ENCODE peak calls at places on chromosome 11, in six cellular contexts. N, Z, L, E, Y and I are unnamed samples.
A peak's percentile ranks its signal among the peaks of the same experiment; 100 is the strongest.

GRCh38 chr11:14500181-14500651 is 605 bp upstream of the COPB1 start:
- DNase-seq in N (peak; percentile 60), Z (no peak), L (peak; percentile 66), E (no peak), Y (peak; percentile 36), I (peak; percentile 21)

GRCh38 chr11:133172349-133172748 is 360.0 kb downstream of the OPCML start:
- DNase-seq in N (no peak), Z (no peak), L (no peak), E (no peak), Y (no peak), I (no peak)

GRCh38 chr11:61378713-61379313 is 13.6 kb upstream of the TMEM216 start:
- DNase-seq in N (no peak), Z (no peak), L (no peak), E (no peak), Y (peak; percentile 43), I (no peak)

GRCh38 chr11:17611503-17612220 is 64.6 kb downstream of the OTOG start:
- DNase-seq in N (no peak), Z (no peak), L (no peak), E (no peak), Y (no peak), I (no peak)

GRCh38 chr11:6431861-6432260 is 8.9 kb downstream of the HPX start:
- DNase-seq in N (no peak), Z (no peak), L (no peak), E (no peak), Y (no peak), I (no peak)

GRCh38 chr11:29231991-29232390 is 784.8 kb downstream of the KCNA4 start:
- DNase-seq in N (no peak), Z (no peak), L (no peak), E (no peak), Y (no peak), I (no peak)

GRCh38 chr11:512895-513595 is 6.0 kb upstream of the RNH1 start:
- DNase-seq in N (no peak), Z (no peak), L (no peak), E (no peak), Y (peak; percentile 13), I (no peak)

GRCh38 chr11:73085189-73085875 is 56.8 kb downstream of the FCHSD2 start:
- DNase-seq in N (no peak), Z (no peak), L (no peak), E (no peak), Y (no peak), I (no peak)

GRCh38 chr11:104956528-104956927 is 11.8 kb downstream of the CASP4 start:
- DNase-seq in N (no peak), Z (no peak), L (peak; percentile 52), E (no peak), Y (no peak), I (no peak)

GRCh38 chr11:69644962-69645675 is 4.2 kb downstream of the CCND1 start:
- DNase-seq in N (peak; percentile 66), Z (no peak), L (no peak), E (no peak), Y (no peak), I (no peak)

GRCh38 chr11:64667154-64667745 is 55.7 kb downstream of the NRXN2 start:
- DNase-seq in N (peak; percentile 54), Z (no peak), L (no peak), E (no peak), Y (no peak), I (no peak)

GRCh38 chr11:27429740-27430451 is 42.7 kb downstream of the LGR4 start:
- DNase-seq in N (no peak), Z (no peak), L (no peak), E (no peak), Y (no peak), I (no peak)

GRCh38 chr11:83152245-83152644 is 4.7 kb upstream of the PCF11 start:
- DNase-seq in N (no peak), Z (no peak), L (no peak), E (no peak), Y (no peak), I (no peak)

GRCh38 chr11:72081184-72081644 is 564 bp downstream of the LRRC51 start:
- DNase-seq in N (no peak), Z (no peak), L (peak; percentile 33), E (no peak), Y (no peak), I (no peak)

GRCh38 chr11:134365011-134365925 is 33.5 kb downstream of the GLB1L2 start:
- DNase-seq in N (no peak), Z (no peak), L (no peak), E (peak; percentile 40), Y (peak; percentile 11), I (no peak)

GRCh38 chr11:16941935-16942334 is 72.3 kb downstream of the PLEKHA7 start:
- DNase-seq in N (no peak), Z (no peak), L (no peak), E (no peak), Y (no peak), I (no peak)

GRCh38 chr11:36295926-36296325 is at the start of gene PRR5L:
- DNase-seq in N (no peak), Z (no peak), L (no peak), E (no peak), Y (no peak), I (no peak)

DNA sequence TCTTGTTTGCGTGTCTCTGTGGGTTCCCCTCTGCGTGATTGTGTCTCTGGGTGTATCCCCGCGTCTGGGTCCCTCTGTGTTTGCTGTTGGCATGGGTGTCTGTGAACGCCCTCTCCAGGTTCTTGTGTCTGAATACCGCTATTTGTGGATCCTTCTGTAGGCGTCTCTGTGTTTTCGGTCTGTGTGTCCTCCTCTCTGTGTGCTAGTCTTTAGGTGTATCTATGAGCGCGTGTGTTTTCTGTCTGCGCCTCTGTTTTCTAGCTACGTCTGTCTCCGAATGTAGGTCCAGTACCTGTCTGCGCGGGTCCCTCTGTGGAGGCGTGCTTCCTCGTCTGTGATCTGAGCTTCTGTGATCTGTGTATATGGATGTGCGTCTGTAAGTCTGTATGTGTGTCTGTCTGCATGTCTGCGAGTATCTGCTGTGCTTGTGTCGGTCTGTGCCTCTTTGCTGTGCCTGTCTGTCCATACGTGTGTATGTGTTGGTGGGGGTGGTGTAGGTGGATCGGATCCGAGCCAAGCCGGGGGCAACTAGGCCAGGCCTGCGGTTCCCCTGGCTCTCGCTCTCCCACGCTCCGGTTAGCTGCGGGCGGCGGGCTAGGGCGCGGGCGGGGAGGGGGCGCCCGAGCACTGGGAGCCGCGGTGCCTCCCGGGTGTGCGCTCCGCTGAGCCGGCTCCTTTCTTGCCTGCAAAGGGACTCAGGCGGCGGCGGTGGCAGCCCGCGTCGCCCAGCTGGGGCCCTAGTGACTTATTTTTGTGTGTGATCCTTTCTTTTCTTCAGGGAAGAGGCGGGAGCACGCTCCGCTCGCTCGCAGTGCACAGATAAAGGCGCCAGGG is 105.3 kb upstream of the E2F8 start:
- DNase-seq in N (peak; percentile 75), Z (peak; percentile 21), L (peak; percentile 47), E (no peak), Y (peak; percentile 43), I (no peak)
- TF ChIP-seq CTCF in N (no peak), Z (no peak), L (no peak), E (no peak), Y (peak; percentile 1), I (no peak)

DNA sequence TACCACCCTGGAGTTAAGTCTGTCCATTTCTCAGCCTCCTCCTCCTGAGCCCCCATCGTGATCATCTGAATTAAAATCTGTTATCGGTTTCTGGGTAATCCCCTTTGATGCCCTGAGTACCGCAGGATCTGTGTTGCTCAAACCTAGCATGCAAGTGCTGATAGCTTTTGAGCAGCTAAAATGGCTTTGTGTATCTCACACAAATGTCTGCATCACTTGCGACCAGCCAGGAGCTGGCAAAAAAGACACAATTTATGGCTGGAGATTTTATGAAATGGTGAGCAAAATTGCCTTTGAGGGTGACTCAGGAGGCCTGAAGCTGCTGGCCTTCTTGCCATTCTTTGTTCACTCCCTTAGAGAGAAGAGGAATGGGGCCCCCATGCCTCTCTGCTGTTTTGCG is 236.5 kb downstream of the NTM start:
- DNase-seq in N (no peak), Z (no peak), L (no peak), E (no peak), Y (no peak), I (no peak)
- H3K27ac ChIP-seq in N (no peak overlapping the region), Z (no peak overlapping the region), L (no peak overlapping the region), E (no peak overlapping the region), Y (no peak overlapping the region), I (no peak overlapping the region)

DNA sequence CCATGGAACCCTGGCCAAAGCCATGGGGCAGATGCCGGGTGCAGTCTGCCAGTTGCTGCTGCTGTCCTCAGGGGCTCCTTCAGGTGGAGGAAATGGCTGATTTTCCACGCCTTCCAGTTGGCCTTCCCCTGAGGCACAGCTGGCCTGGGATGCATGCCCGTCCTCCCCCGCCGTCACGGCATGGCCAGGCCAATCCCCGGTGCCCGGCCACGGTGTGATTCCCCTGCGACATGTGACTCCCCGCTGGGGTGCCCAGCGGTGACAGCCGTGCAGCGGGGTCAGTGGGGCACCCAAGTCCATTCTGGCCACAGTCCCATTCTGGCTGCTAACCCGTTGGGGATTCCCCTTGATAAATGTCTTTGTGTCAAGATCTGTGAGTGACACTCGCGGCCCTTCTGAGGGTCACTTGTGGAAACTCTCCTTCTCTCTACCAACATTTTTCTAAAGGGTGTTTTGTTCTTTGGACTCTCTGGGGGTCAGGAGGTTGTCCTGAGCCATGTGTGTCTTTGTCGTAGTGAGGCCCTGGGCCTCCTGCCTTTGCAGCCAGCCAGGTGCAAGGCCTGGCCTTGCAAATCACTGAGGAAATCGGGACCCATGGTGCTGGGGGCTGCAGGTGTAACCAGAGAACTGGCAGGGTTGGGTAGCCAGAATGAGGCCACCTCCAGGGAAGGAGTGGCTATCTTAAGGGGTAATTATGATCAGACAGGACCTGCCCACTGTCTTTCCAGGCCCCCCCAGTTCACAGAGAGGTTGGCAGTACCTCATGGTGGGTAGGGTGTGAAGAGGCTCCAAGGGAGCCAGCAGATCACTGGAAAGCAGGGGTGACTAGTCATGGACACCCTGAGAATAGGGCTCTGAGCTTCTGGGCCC is 37.1 kb downstream of the KCNQ1OT1 start:
- DNase-seq in N (peak; percentile 25), Z (no peak), L (no peak), E (peak; percentile 42), Y (no peak), I (no peak)
- H3K9me3 ChIP-seq in N (peaks cover 40% of the 10 kb centered on the region), Z (peaks cover 32% of the 10 kb centered on the region), L (peaks cover 4% of the 10 kb centered on the region), E (peaks cover 23% of the 10 kb centered on the region), Y (no peaks in the 10 kb centered on the region), I (peaks cover 4% of the 10 kb centered on the region)

GRCh38 chr11:62400281-62400680 is 18.6 kb upstream of the SCGB1A1 start:
- DNase-seq in N (no peak), Z (no peak), L (no peak), E (peak; percentile 25), Y (no peak), I (no peak)
- TF ChIP-seq CTCF in N (no peak), Z (no peak), L (no peak), E (no peak), Y (no peak), I (no peak)

GRCh38 chr11:67167086-67167485 is 48.0 kb downstream of the KDM2A start:
- DNase-seq in N (no peak), Z (no peak), L (no peak), E (no peak), Y (no peak), I (no peak)
- H3K27ac ChIP-seq in N (no peak overlapping the region), Z (no peak overlapping the region), L (no peak overlapping the region), E (peak overlapping the region; percentile 25), Y (no peak overlapping the region), I (no peak overlapping the region)

DNA sequence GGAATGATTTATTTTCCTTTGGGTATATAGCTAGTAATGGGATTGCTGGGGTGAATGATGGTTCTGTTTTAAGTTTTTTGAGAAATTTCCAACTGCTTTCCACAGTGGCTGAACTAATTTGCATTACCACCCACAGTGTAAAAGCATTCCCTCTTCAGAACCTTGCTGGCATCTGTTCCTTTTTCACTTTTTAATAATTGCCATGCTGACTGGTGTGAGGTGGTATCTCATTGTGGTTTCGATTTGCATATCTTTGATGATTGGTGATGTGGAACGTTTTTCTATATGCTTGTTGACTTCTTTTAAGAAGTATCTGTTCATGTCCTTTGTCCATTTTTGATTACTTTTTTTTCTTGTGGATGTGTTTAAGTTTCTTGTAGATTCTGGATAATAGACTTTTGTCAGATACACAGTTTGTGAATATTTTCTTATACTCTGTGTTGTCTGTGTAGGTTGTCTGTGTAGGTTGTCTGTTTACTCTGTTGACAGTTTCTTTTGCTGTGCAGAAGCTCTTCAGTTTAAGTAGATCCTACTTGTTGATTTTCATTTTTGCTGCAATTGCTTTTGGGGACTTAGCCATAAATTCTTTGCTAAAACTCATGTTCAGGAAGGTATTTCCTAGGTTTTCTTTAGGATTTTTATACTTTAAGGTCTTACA is 291.8 kb upstream of the DDI1 start:
- DNase-seq in N (no peak), Z (no peak), L (no peak), E (no peak), Y (no peak), I (no peak)
- H3K9me3 ChIP-seq in N (peaks cover 12% of the 10 kb centered on the region), Z (no peaks in the 10 kb centered on the region), L (no peaks in the 10 kb centered on the region), E (no peaks in the 10 kb centered on the region), Y (no peaks in the 10 kb centered on the region), I (no peaks in the 10 kb centered on the region)